ENCODE peak calls at places on chromosome 13, in five cellular contexts. One of them, this sample, is unnamed.

GRCh38 chr13:101298517-101298916 is 117.8 kb downstream of the NALCN start:
- DNase-seq in PC-3: peak; percentile 38
- DNase-seq in mammary epithelial cell: no peak
- DNase-seq in left ventricle myocardium inferior: no peak
- DNase-seq in thyroid gland: no peak
- DNase-seq in this sample: no peak

GRCh38 chr13:101530293-101530692 is 77.8 kb downstream of the ITGBL1 start:
- DNase-seq in PC-3: no peak
- DNase-seq in mammary epithelial cell: no peak
- DNase-seq in left ventricle myocardium inferior: no peak
- DNase-seq in thyroid gland: no peak
- DNase-seq in this sample: no peak

GRCh38 chr13:49240017-49240416 is 7.7 kb upstream of the CDADC1 start:
- DNase-seq in PC-3: peak; percentile 52
- DNase-seq in mammary epithelial cell: peak; percentile 39
- DNase-seq in left ventricle myocardium inferior: no peak
- DNase-seq in thyroid gland: no peak
- DNase-seq in this sample: no peak

GRCh38 chr13:32426981-32427851 is 714 bp downstream of the N4BP2L1 start:
- DNase-seq in PC-3: no peak
- DNase-seq in mammary epithelial cell: no peak
- DNase-seq in left ventricle myocardium inferior: peak; percentile 34
- DNase-seq in thyroid gland: peak; percentile 54
- DNase-seq in this sample: peak; percentile 87

GRCh38 chr13:95235199-95235726 is 66.0 kb downstream of the ABCC4 start:
- DNase-seq in PC-3: no peak
- DNase-seq in mammary epithelial cell: no peak
- DNase-seq in left ventricle myocardium inferior: no peak
- DNase-seq in thyroid gland: peak; percentile 63
- DNase-seq in this sample: no peak

GRCh38 chr13:32022292-32022691 is 9.3 kb upstream of the FRY start:
- DNase-seq in PC-3: no peak
- DNase-seq in mammary epithelial cell: no peak
- DNase-seq in left ventricle myocardium inferior: no peak
- DNase-seq in thyroid gland: no peak
- DNase-seq in this sample: no peak

GRCh38 chr13:80707000-80707983 is 366.4 kb upstream of the SPRY2 start:
- DNase-seq in PC-3: no peak
- DNase-seq in mammary epithelial cell: no peak
- DNase-seq in left ventricle myocardium inferior: no peak
- DNase-seq in thyroid gland: no peak
- DNase-seq in this sample: no peak

GRCh38 chr13:37657134-37657533 is 58.6 kb upstream of the POSTN start:
- DNase-seq in PC-3: peak; percentile 85
- DNase-seq in mammary epithelial cell: peak; percentile 52
- DNase-seq in left ventricle myocardium inferior: no peak
- DNase-seq in thyroid gland: no peak
- DNase-seq in this sample: no peak

GRCh38 chr13:44474122-44474910 is 100.7 kb downstream of the SERP2 start:
- DNase-seq in PC-3: peak; percentile 57
- DNase-seq in mammary epithelial cell: no peak
- DNase-seq in left ventricle myocardium inferior: no peak
- DNase-seq in thyroid gland: no peak
- DNase-seq in this sample: no peak

GRCh38 chr13:44516771-44517170 is 59.4 kb downstream of the TSC22D1 start:
- DNase-seq in PC-3: peak; percentile 10
- DNase-seq in mammary epithelial cell: no peak
- DNase-seq in left ventricle myocardium inferior: no peak
- DNase-seq in thyroid gland: no peak
- DNase-seq in this sample: no peak

GRCh38 chr13:102799544-102800144 is 725 bp downstream of the BIVM start:
- DNase-seq in PC-3: no peak
- DNase-seq in mammary epithelial cell: peak; percentile 41
- DNase-seq in left ventricle myocardium inferior: no peak
- DNase-seq in thyroid gland: peak; percentile 33
- DNase-seq in this sample: peak; percentile 83

GRCh38 chr13:19062019-19062646 is 119.5 kb downstream of the TUBA3C start:
- DNase-seq in PC-3: no peak
- DNase-seq in mammary epithelial cell: no peak
- DNase-seq in left ventricle myocardium inferior: no peak
- DNase-seq in thyroid gland: no peak
- DNase-seq in this sample: peak; percentile 41

GRCh38 chr13:44051923-44052322 is 172.2 kb downstream of the LACC1 start:
- DNase-seq in PC-3: peak; percentile 44
- DNase-seq in mammary epithelial cell: no peak
- DNase-seq in left ventricle myocardium inferior: no peak
- DNase-seq in thyroid gland: no peak
- DNase-seq in this sample: no peak

GRCh38 chr13:51502206-51502651 is 49.4 kb upstream of the INTS6 start:
- DNase-seq in PC-3: no peak
- DNase-seq in mammary epithelial cell: peak; percentile 75
- DNase-seq in left ventricle myocardium inferior: no peak
- DNase-seq in thyroid gland: no peak
- DNase-seq in this sample: no peak

GRCh38 chr13:47901451-47901850 is 99.6 kb downstream of the SUCLA2 start:
- DNase-seq in PC-3: no peak
- DNase-seq in mammary epithelial cell: no peak
- DNase-seq in left ventricle myocardium inferior: no peak
- DNase-seq in thyroid gland: no peak
- DNase-seq in this sample: no peak

GRCh38 chr13:113110852-113111315 is 5.3 kb downstream of the F7 start:
- DNase-seq in PC-3: no peak
- DNase-seq in mammary epithelial cell: no peak
- DNase-seq in left ventricle myocardium inferior: no peak
- DNase-seq in thyroid gland: no peak
- DNase-seq in this sample: peak; percentile 65

GRCh38 chr13:48950507-48950886 is 25.2 kb upstream of the FNDC3A start:
- DNase-seq in PC-3: peak; percentile 38
- DNase-seq in mammary epithelial cell: peak; percentile 58
- DNase-seq in left ventricle myocardium inferior: no peak
- DNase-seq in thyroid gland: no peak
- DNase-seq in this sample: no peak

GRCh38 chr13:21663197-21663596 is 7.7 kb upstream of the FGF9 start:
- DNase-seq in PC-3: peak; percentile 66
- DNase-seq in mammary epithelial cell: peak; percentile 63
- DNase-seq in left ventricle myocardium inferior: no peak
- DNase-seq in thyroid gland: no peak
- DNase-seq in this sample: no peak

GRCh38 chr13:43766766-43767165 is 20.0 kb downstream of the ENOX1 start:
- DNase-seq in PC-3: no peak
- DNase-seq in mammary epithelial cell: no peak
- DNase-seq in left ventricle myocardium inferior: peak; percentile 50
- DNase-seq in thyroid gland: no peak
- DNase-seq in this sample: no peak

GRCh38 chr13:59790626-59791025 is 373.1 kb downstream of the DIAPH3 start:
- DNase-seq in PC-3: no peak
- DNase-seq in mammary epithelial cell: no peak
- DNase-seq in left ventricle myocardium inferior: no peak
- DNase-seq in thyroid gland: no peak
- DNase-seq in this sample: no peak

GRCh38 chr13:40490086-40490723 is 176.2 kb downstream of the FOXO1 start:
- DNase-seq in PC-3: no peak
- DNase-seq in mammary epithelial cell: no peak
- DNase-seq in left ventricle myocardium inferior: no peak
- DNase-seq in thyroid gland: peak; percentile 50
- DNase-seq in this sample: no peak

GRCh38 chr13:57633141-57633949 is 1.8 kb downstream of the PCDH17 start:
- DNase-seq in PC-3: no peak
- DNase-seq in mammary epithelial cell: no peak
- DNase-seq in left ventricle myocardium inferior: peak; percentile 77
- DNase-seq in thyroid gland: peak; percentile 12
- DNase-seq in this sample: peak; percentile 80

GRCh38 chr13:20825476-20825875 is 51.7 kb upstream of the EEF1AKMT1 start:
- DNase-seq in PC-3: no peak
- DNase-seq in mammary epithelial cell: no peak
- DNase-seq in left ventricle myocardium inferior: no peak
- DNase-seq in thyroid gland: peak; percentile 35
- DNase-seq in this sample: no peak

GRCh38 chr13:51006067-51006800 is 96.6 kb downstream of the RNASEH2B start:
- DNase-seq in PC-3: no peak
- DNase-seq in mammary epithelial cell: no peak
- DNase-seq in left ventricle myocardium inferior: no peak
- DNase-seq in thyroid gland: no peak
- DNase-seq in this sample: no peak

GRCh38 chr13:41413907-41414306 is 43.4 kb upstream of the RGCC start:
- DNase-seq in PC-3: no peak
- DNase-seq in mammary epithelial cell: no peak
- DNase-seq in left ventricle myocardium inferior: no peak
- DNase-seq in thyroid gland: no peak
- DNase-seq in this sample: no peak

GRCh38 chr13:99357920-99358319 is 50.7 kb upstream of the GPR183 start:
- DNase-seq in PC-3: no peak
- DNase-seq in mammary epithelial cell: no peak
- DNase-seq in left ventricle myocardium inferior: no peak
- DNase-seq in thyroid gland: no peak
- DNase-seq in this sample: no peak

GRCh38 chr13:95355491-95355890 is 54.2 kb upstream of the ABCC4 start:
- DNase-seq in PC-3: peak; percentile 49
- DNase-seq in mammary epithelial cell: peak; percentile 25
- DNase-seq in left ventricle myocardium inferior: no peak
- DNase-seq in thyroid gland: no peak
- DNase-seq in this sample: no peak

GRCh38 chr13:50589651-50590054 is 253.8 kb downstream of the DLEU7 start:
- DNase-seq in PC-3: peak; percentile 65
- DNase-seq in mammary epithelial cell: peak; percentile 77
- DNase-seq in left ventricle myocardium inferior: no peak
- DNase-seq in thyroid gland: no peak
- DNase-seq in this sample: no peak

GRCh38 chr13:37715606-37716015 is 117.0 kb upstream of the POSTN start:
- DNase-seq in PC-3: peak; percentile 74
- DNase-seq in mammary epithelial cell: peak; percentile 5
- DNase-seq in left ventricle myocardium inferior: no peak
- DNase-seq in thyroid gland: no peak
- DNase-seq in this sample: no peak

GRCh38 chr13:79935121-79935520 is 405.8 kb downstream of the SPRY2 start:
- DNase-seq in PC-3: no peak
- DNase-seq in mammary epithelial cell: no peak
- DNase-seq in left ventricle myocardium inferior: no peak
- DNase-seq in thyroid gland: no peak
- DNase-seq in this sample: no peak

GRCh38 chr13:97502192-97502591 is 68.2 kb downstream of the RAP2A start:
- DNase-seq in PC-3: no peak
- DNase-seq in mammary epithelial cell: no peak
- DNase-seq in left ventricle myocardium inferior: peak; percentile 43
- DNase-seq in thyroid gland: no peak
- DNase-seq in this sample: peak; percentile 40

GRCh38 chr13:45695198-45695730 is 6.9 kb upstream of the CBY2 start:
- DNase-seq in PC-3: no peak
- DNase-seq in mammary epithelial cell: no peak
- DNase-seq in left ventricle myocardium inferior: no peak
- DNase-seq in thyroid gland: no peak
- DNase-seq in this sample: no peak

GRCh38 chr13:23505007-23505406 is 65.2 kb upstream of the TNFRSF19 start:
- DNase-seq in PC-3: peak; percentile 35
- DNase-seq in mammary epithelial cell: peak; percentile 16
- DNase-seq in left ventricle myocardium inferior: peak; percentile 24
- DNase-seq in thyroid gland: no peak
- DNase-seq in this sample: no peak

GRCh38 chr13:23496255-23496654 is 62.8 kb upstream of the SACS start:
- DNase-seq in PC-3: no peak
- DNase-seq in mammary epithelial cell: no peak
- DNase-seq in left ventricle myocardium inferior: no peak
- DNase-seq in thyroid gland: no peak
- DNase-seq in this sample: no peak

GRCh38 chr13:23504188-23504587 is 66.0 kb upstream of the TNFRSF19 start:
- DNase-seq in PC-3: peak; percentile 85
- DNase-seq in mammary epithelial cell: peak; percentile 53
- DNase-seq in left ventricle myocardium inferior: no peak
- DNase-seq in thyroid gland: no peak
- DNase-seq in this sample: no peak

GRCh38 chr13:23497186-23497585 is 63.7 kb upstream of the SACS start:
- DNase-seq in PC-3: no peak
- DNase-seq in mammary epithelial cell: no peak
- DNase-seq in left ventricle myocardium inferior: no peak
- DNase-seq in thyroid gland: no peak
- DNase-seq in this sample: no peak

DNA sequence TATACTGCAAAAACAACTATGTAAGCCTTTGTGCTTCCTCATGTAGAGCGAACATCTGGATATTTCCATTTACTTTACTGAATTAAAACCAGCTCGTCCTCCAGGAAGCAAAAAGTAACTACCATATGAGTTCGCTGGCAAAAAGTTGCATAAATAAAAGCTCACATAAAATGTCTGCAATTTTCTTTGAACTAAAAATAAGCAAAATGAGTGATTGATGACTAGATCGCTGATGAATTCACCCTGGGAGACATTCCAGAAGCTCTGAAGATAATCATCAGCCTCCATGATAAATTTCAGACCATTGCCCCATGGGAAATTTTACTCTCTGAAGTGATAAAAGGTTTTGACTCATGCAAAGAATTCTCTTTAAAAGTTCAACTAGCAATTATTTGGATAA is 67.4 kb upstream of the SACS start:
- DNase-seq in PC-3: peak; percentile 85
- DNase-seq in mammary epithelial cell: peak; percentile 16
- DNase-seq in left ventricle myocardium inferior: no peak
- DNase-seq in thyroid gland: no peak
- DNase-seq in this sample: no peak
- H3K27ac ChIP-seq in PC-3: peak overlapping the region; percentile 81
- H3K27ac ChIP-seq in mammary epithelial cell: no peak overlapping the region
- H3K27ac ChIP-seq in left ventricle myocardium inferior: no peak overlapping the region
- H3K27ac ChIP-seq in thyroid gland: no peak overlapping the region
- H3K27ac ChIP-seq in this sample: no peak overlapping the region

GRCh38 chr13:104534847-104535246 is 1468.6 kb upstream of the SLC10A2 start:
- DNase-seq in PC-3: peak; percentile 18
- DNase-seq in mammary epithelial cell: no peak
- DNase-seq in left ventricle myocardium inferior: no peak
- DNase-seq in thyroid gland: no peak
- DNase-seq in this sample: no peak
- TF ChIP-seq CTCF in PC-3: peak; percentile 33
- TF ChIP-seq CTCF in mammary epithelial cell: no peak
- TF ChIP-seq CTCF in left ventricle myocardium inferior: no peak
- TF ChIP-seq CTCF in thyroid gland: no peak
- TF ChIP-seq CTCF in this sample: no peak

GRCh38 chr13:109100705-109101104 is 471.3 kb downstream of the MYO16 start:
- DNase-seq in PC-3: peak; percentile 22
- DNase-seq in mammary epithelial cell: peak; percentile 46
- DNase-seq in left ventricle myocardium inferior: no peak
- DNase-seq in thyroid gland: peak; percentile 27
- DNase-seq in this sample: no peak

GRCh38 chr13:109096101-109096500 is 466.7 kb downstream of the MYO16 start:
- DNase-seq in PC-3: no peak
- DNase-seq in mammary epithelial cell: no peak
- DNase-seq in left ventricle myocardium inferior: no peak
- DNase-seq in thyroid gland: no peak
- DNase-seq in this sample: no peak

GRCh38 chr13:109093988-109094387 is 464.6 kb downstream of the MYO16 start:
- DNase-seq in PC-3: no peak
- DNase-seq in mammary epithelial cell: no peak
- DNase-seq in left ventricle myocardium inferior: no peak
- DNase-seq in thyroid gland: no peak
- DNase-seq in this sample: no peak

GRCh38 chr13:109095126-109095525 is 465.7 kb downstream of the MYO16 start:
- DNase-seq in PC-3: no peak
- DNase-seq in mammary epithelial cell: no peak
- DNase-seq in left ventricle myocardium inferior: no peak
- DNase-seq in thyroid gland: no peak
- DNase-seq in this sample: no peak
- H3K4me3 ChIP-seq in PC-3: no peak overlapping the region
- H3K4me3 ChIP-seq in mammary epithelial cell: no peak overlapping the region
- H3K4me3 ChIP-seq in left ventricle myocardium inferior: no peak overlapping the region
- H3K4me3 ChIP-seq in thyroid gland: no peak overlapping the region
- H3K4me3 ChIP-seq in this sample: no peak overlapping the region

GRCh38 chr13:111139874-111140561 is 24.9 kb downstream of the ARHGEF7 start:
- DNase-seq in PC-3: no peak
- DNase-seq in mammary epithelial cell: no peak
- DNase-seq in left ventricle myocardium inferior: no peak
- DNase-seq in thyroid gland: no peak
- DNase-seq in this sample: no peak
- H3K27ac ChIP-seq in PC-3: no peak overlapping the region
- H3K27ac ChIP-seq in mammary epithelial cell: no peak overlapping the region
- H3K27ac ChIP-seq in left ventricle myocardium inferior: no peak overlapping the region
- H3K27ac ChIP-seq in thyroid gland: no peak overlapping the region
- H3K27ac ChIP-seq in this sample: no peak overlapping the region